ENCODE peak calls at places on chromosomes 2 and 18, in eight cellular contexts. One of them, this sample, is unnamed.

GRCh38 chr2:59025157-59025757 is 784.1 kb upstream of the FANCL start:
- DNase-seq in GM12865: peak; percentile 48
- DNase-seq in neural progenitor cell: peak; percentile 75
- DNase-seq in amniotic stem cell: no peak
- DNase-seq in COR-L47: peak; percentile 22
- DNase-seq in activated effector memory CD4-positive, alpha-beta T cell treated with anti-CD3 and anti-CD28 coated beads, Interleukin-2, amount 50 U/mL, for 16 hours: no peak
- DNase-seq in RKO: peak; percentile 25
- DNase-seq in activated naive CD8-positive, alpha-beta T cell treated with anti-CD3 and anti-CD28 coated beads for 36 hours: peak; percentile 21
- DNase-seq in this sample: no peak

GRCh38 chr2:210210185-210210584 is 15.1 kb downstream of the ACADL start:
- DNase-seq in amniotic stem cell: no peak
- DNase-seq in neural progenitor cell: no peak
- DNase-seq in GM12865: no peak
- DNase-seq in activated naive CD8-positive, alpha-beta T cell treated with anti-CD3 and anti-CD28 coated beads for 36 hours: no peak
- DNase-seq in activated effector memory CD4-positive, alpha-beta T cell treated with anti-CD3 and anti-CD28 coated beads, Interleukin-2, amount 50 U/mL, for 16 hours: no peak
- DNase-seq in RKO: no peak
- DNase-seq in COR-L47: no peak
- DNase-seq in this sample: no peak

GRCh38 chr2:219460424-219460926 is 25.8 kb downstream of the SPEG start:
- DNase-seq in RKO: no peak
- DNase-seq in activated naive CD8-positive, alpha-beta T cell treated with anti-CD3 and anti-CD28 coated beads for 36 hours: no peak
- DNase-seq in COR-L47: no peak
- DNase-seq in neural progenitor cell: peak; percentile 92
- DNase-seq in amniotic stem cell: no peak
- DNase-seq in GM12865: no peak
- DNase-seq in activated effector memory CD4-positive, alpha-beta T cell treated with anti-CD3 and anti-CD28 coated beads, Interleukin-2, amount 50 U/mL, for 16 hours: no peak
- DNase-seq in this sample: peak; percentile 87

GRCh38 chr2:38514603-38515154 is 88.0 kb downstream of the HNRNPLL start:
- DNase-seq in activated naive CD8-positive, alpha-beta T cell treated with anti-CD3 and anti-CD28 coated beads for 36 hours: no peak
- DNase-seq in RKO: no peak
- DNase-seq in neural progenitor cell: no peak
- DNase-seq in amniotic stem cell: no peak
- DNase-seq in activated effector memory CD4-positive, alpha-beta T cell treated with anti-CD3 and anti-CD28 coated beads, Interleukin-2, amount 50 U/mL, for 16 hours: no peak
- DNase-seq in GM12865: no peak
- DNase-seq in COR-L47: no peak
- DNase-seq in this sample: no peak

GRCh38 chr18:80245781-80246655 is 1.3 kb downstream of the PARD6G start:
- DNase-seq in amniotic stem cell: no peak
- DNase-seq in GM12865: no peak
- DNase-seq in neural progenitor cell: peak; percentile 79
- DNase-seq in COR-L47: peak; percentile 67
- DNase-seq in activated effector memory CD4-positive, alpha-beta T cell treated with anti-CD3 and anti-CD28 coated beads, Interleukin-2, amount 50 U/mL, for 16 hours: no peak
- DNase-seq in activated naive CD8-positive, alpha-beta T cell treated with anti-CD3 and anti-CD28 coated beads for 36 hours: no peak
- DNase-seq in RKO: no peak
- DNase-seq in this sample: no peak

GRCh38 chr2:157329524-157329923 is 3.9 kb upstream of the ERMN start:
- DNase-seq in amniotic stem cell: no peak
- DNase-seq in RKO: no peak
- DNase-seq in neural progenitor cell: no peak
- DNase-seq in GM12865: no peak
- DNase-seq in COR-L47: peak; percentile 81
- DNase-seq in activated naive CD8-positive, alpha-beta T cell treated with anti-CD3 and anti-CD28 coated beads for 36 hours: no peak
- DNase-seq in activated effector memory CD4-positive, alpha-beta T cell treated with anti-CD3 and anti-CD28 coated beads, Interleukin-2, amount 50 U/mL, for 16 hours: no peak
- DNase-seq in this sample: no peak

GRCh38 chr2:129191530-129191929 is 787.9 kb upstream of the RAB6C start:
- DNase-seq in activated naive CD8-positive, alpha-beta T cell treated with anti-CD3 and anti-CD28 coated beads for 36 hours: no peak
- DNase-seq in activated effector memory CD4-positive, alpha-beta T cell treated with anti-CD3 and anti-CD28 coated beads, Interleukin-2, amount 50 U/mL, for 16 hours: no peak
- DNase-seq in neural progenitor cell: peak; percentile 48
- DNase-seq in amniotic stem cell: no peak
- DNase-seq in COR-L47: no peak
- DNase-seq in RKO: no peak
- DNase-seq in GM12865: no peak
- DNase-seq in this sample: no peak

GRCh38 chr2:44909831-44910230 is 31.7 kb upstream of the SIX3 start:
- DNase-seq in GM12865: no peak
- DNase-seq in COR-L47: no peak
- DNase-seq in RKO: no peak
- DNase-seq in amniotic stem cell: no peak
- DNase-seq in activated effector memory CD4-positive, alpha-beta T cell treated with anti-CD3 and anti-CD28 coated beads, Interleukin-2, amount 50 U/mL, for 16 hours: no peak
- DNase-seq in activated naive CD8-positive, alpha-beta T cell treated with anti-CD3 and anti-CD28 coated beads for 36 hours: no peak
- DNase-seq in neural progenitor cell: no peak
- DNase-seq in this sample: no peak

GRCh38 chr2:121178730-121179129 is 106.3 kb downstream of the TFCP2L1 start:
- DNase-seq in GM12865: no peak
- DNase-seq in RKO: no peak
- DNase-seq in amniotic stem cell: no peak
- DNase-seq in activated effector memory CD4-positive, alpha-beta T cell treated with anti-CD3 and anti-CD28 coated beads, Interleukin-2, amount 50 U/mL, for 16 hours: no peak
- DNase-seq in neural progenitor cell: no peak
- DNase-seq in COR-L47: no peak
- DNase-seq in activated naive CD8-positive, alpha-beta T cell treated with anti-CD3 and anti-CD28 coated beads for 36 hours: no peak
- DNase-seq in this sample: no peak